ENCODE peak calls at places on chromosomes 3 and 15, in four cellular contexts. I is mesothelial cell of epicardium, C is ovary, D is choroid plexus epithelial cell. B is an unnamed sample.

GRCh38 chr3:184889312-184889904 is 77.4 kb downstream of the VPS8 start:
- DNase-seq in C (no peak), I (no peak), D (no peak), B (no peak)

GRCh38 chr15:90840954-90841353 is 27.4 kb upstream of the FURIN start:
- DNase-seq in I (no peak), D (no peak), C (no peak), B (no peak)

GRCh38 chr3:165523801-165524200 is 313.4 kb downstream of the BCHE start:
- DNase-seq in D (peak), I (no peak), C (no peak), B (peak)

GRCh38 chr3:72523409-72524172 is 324.7 kb downstream of the SHQ1 start:
- DNase-seq in D (no peak), C (no peak), I (no peak), B (no peak)

GRCh38 chr3:81761904-81762565 is 590 bp upstream of the GBE1 start:
- DNase-seq in I (no peak), C (no peak), D (no peak), B (no peak)

GRCh38 chr3:36876181-36876936 is 68.5 kb downstream of the TRANK1 start:
- DNase-seq in C (no peak), I (no peak), D (no peak), B (no peak)

GRCh38 chr3:42780892-42781700 is 8.0 kb upstream of the CCDC13 start:
- DNase-seq in C (no peak), I (no peak), D (peak), B (peak)

GRCh38 chr15:45442497-45443135 is 64.3 kb upstream of the GATM start:
- DNase-seq in I (no peak), C (no peak), D (peak), B (peak)

GRCh38 chr15:48332642-48333034 is 1.4 kb downstream of the DUT start:
- DNase-seq in D (no peak), I (no peak), C (no peak), B (no peak)

GRCh38 chr3:69485489-69485888 is 99.6 kb upstream of the FRMD4B start:
- DNase-seq in D (no peak), I (no peak), C (no peak), B (no peak)

GRCh38 chr3:141410861-141411771 is 42.8 kb downstream of the ZBTB38 start:
- DNase-seq in D (peak), I (no peak), C (no peak), B (peak)

GRCh38 chr3:82676356-82677026 is 915.0 kb upstream of the GBE1 start:
- DNase-seq in I (no peak), D (peak), C (no peak), B (no peak)

GRCh38 chr3:6750782-6751181 is 110.1 kb upstream of the GRM7 start:
- DNase-seq in I (no peak), C (no peak), D (no peak), B (no peak)

DNA sequence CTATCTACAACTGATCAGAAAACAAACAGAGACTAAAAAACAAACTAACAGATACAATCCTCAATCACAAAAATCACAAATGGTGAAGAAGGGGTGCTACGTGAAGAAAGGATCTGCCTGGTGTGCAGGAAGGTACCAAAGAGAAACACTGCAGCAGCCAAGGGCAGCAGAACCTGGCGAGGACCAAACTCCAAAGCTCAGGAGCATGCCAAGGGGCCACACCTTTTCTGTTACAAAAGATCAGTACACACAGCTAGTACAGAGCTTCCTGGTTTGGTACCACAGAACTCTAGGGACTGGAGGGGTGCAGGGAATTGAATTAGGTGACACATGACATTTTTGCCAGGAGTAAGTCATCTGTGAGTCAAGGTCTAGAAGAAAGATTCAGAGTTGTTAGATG is 107.4 kb upstream of the GRM7 start:
- DNase-seq in C (no peak), D (no peak), I (no peak), B (no peak)
- TF ChIP-seq CTCF in C (no peak), D (no peak), I (no peak), B (no peak)

GRCh38 chr3:194205675-194206133 is 69.8 kb downstream of the HES1 start:
- DNase-seq in I (no peak), D (peak), C (no peak), B (no peak)

GRCh38 chr3:194203482-194204035 is 67.6 kb downstream of the HES1 start:
- DNase-seq in I (no peak), D (no peak), C (no peak), B (no peak)

GRCh38 chr3:194201953-194202666 is 66.2 kb downstream of the HES1 start:
- DNase-seq in D (no peak), C (no peak), I (no peak), B (no peak)

GRCh38 chr3:194204793-194205065 is 68.8 kb downstream of the HES1 start:
- DNase-seq in D (no peak), C (no peak), I (no peak), B (no peak)

DNA sequence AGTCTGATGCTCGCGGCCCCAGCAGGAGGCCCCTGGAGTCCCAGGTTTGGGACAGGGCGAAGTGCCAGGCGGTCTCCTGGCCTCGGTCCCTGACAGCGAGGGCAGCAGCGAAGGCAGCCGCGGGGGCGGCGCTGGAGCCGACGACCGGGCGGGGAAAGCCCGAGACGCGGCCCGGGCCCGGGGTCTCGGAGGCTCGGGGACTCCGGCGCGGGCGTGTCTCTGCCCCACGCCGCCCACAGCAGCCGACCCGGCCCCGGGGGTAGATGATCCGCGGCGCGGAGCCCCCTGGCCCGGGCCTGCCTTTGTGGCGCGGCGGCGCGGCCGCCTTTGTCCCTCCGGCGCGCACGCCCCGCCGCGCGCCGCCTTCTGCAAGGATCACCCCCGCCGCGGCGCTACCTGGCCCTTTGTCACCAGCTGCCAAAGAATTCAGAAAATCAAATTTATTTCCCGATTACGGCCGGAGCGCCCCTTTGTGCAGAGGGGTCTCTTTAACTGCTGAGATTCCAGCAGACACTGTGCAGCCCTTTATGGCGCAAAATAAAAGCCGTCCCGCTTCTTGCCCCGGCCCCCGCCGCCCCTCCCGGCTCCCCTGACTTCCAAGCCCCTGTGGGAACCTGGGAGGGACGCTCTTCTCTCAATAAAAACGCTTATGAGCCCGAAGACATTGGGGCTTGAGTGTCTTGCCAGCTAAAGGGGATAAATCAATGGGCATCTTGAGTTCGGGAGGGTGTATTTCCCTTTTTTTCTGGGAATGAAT is 68.3 kb downstream of the HES1 start:
- DNase-seq in I (no peak), C (peak), D (no peak), B (no peak)
- TF ChIP-seq CTCF in I (no peak), C (no peak), D (no peak), B (no peak)

DNA sequence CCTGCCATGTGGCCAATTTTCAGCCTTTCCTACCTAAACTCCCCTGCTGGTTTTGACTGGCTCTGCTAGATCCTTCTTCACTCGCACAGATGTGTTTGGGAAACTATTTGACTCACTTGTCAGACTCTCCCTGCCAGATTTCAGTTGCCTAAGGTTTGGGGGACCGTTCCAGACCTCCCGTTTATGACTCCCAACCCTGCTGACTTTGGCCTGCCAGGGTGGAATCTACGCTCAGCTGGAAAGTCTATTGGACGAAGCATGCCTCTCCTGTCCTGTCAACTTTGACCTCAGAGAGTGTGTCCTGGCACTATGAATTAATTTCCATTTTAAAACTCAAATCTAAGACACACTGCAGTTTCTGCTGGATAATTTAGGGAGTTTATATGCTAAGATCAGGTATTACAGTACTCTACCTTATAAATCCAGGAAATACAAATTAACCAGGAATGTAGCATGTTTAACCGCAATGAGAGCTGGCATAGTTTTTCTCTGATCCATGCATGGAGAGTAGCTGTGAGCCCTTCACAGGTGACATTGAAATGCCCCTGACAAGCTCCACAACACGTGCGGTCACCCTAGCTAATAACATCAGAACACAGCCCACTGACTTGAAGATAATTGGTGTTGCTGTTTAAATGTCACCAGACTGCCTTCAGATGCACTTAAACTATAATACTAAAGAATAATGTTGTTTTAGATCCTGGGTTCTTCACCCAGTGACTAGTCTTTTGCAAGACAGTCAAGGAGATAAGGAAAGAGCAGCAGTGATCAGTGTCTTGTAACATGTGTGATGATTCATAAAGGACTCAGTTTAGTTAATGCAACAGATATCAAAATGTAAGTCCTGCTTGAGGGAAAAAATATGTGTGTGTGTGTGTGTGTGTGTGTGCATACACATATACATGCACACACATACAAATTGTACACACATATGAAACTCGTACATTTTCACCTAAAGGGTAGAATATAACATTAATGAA is 223.0 kb upstream of the MCTP2 start:
- DNase-seq in D (no peak), I (no peak), C (no peak), B (peak)
- TF ChIP-seq CTCF in D (no peak), I (no peak), C (no peak), B (no peak)

DNA sequence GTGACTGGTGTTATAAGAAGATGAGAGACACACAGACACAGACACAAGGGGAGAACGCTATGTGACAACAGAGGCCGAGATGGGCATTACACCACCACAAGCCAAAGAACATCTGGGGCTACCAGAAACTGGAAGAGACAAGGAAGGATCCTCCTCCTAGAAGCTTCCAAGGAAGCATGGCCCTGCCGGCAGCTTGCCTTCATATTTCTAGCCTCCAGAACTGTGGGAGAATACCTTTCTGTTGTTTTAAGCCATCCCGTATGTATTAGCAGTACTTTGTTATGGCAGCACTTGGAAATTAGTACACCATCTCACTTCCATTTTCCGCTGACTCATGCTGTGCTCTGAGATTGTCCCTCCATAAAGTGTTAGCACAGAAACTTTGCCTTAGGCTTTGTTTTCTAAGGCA is 38.7 kb upstream of the CA12 start:
- DNase-seq in C (no peak), I (no peak), D (peak), B (no peak)
- TF ChIP-seq CTCF in C (no peak), I (no peak), D (no peak), B (no peak)